ENCODE peak calls at places on chromosomes 6 and 20, in five cellular contexts. Z is iris pigment epithelial cell, K is COR-L47, F is GM13977, H is activated B cell treated with CpG ODN at 0.5 μM for 24 hours. C is an unnamed sample.

GRCh38 chr6:125647391-125647790 is 102.0 kb upstream of the HEY2 start:
- DNase-seq in Z (no peak), K (no peak), F (no peak), H (no peak), C (no peak)

GRCh38 chr6:141467041-141467440 is 665.7 kb upstream of the GJE1 start:
- DNase-seq in K (no peak), F (no peak), H (no peak), Z (no peak), C (no peak)

GRCh38 chr20:35739294-35740163 is 2.5 kb downstream of the RBM39 start:
- DNase-seq in H (no peak), F (no peak), K (peak), Z (peak), C (peak)

GRCh38 chr6:24323632-24324337 is 34.1 kb downstream of the DCDC2 start:
- DNase-seq in Z (peak), K (no peak), H (no peak), F (no peak), C (peak)

GRCh38 chr20:47957135-47957534 is 171.9 kb upstream of the SULF2 start:
- DNase-seq in Z (no peak), F (no peak), H (no peak), K (no peak), C (no peak)

GRCh38 chr6:17714879-17715860 is 8.4 kb upstream of the NUP153 start:
- DNase-seq in Z (peak), F (peak), K (no peak), H (no peak), C (peak)

GRCh38 chr6:70166088-70166958 is 136.6 kb downstream of the COL9A1 start:
- DNase-seq in F (peak), H (no peak), K (peak), Z (peak), C (peak)

GRCh38 chr6:38105066-38105465 is 285.5 kb downstream of the ZFAND3 start:
- DNase-seq in Z (no peak), K (no peak), F (no peak), H (no peak), C (no peak)

GRCh38 chr6:35716798-35717197 is 20.0 kb upstream of the ARMC12 start:
- DNase-seq in H (no peak), F (no peak), Z (no peak), K (no peak), C (no peak)

GRCh38 chr6:81816387-81816786 is 63.9 kb upstream of the TENT5A start:
- DNase-seq in K (no peak), H (no peak), F (no peak), Z (no peak), C (peak)

GRCh38 chr6:101926149-101926925 is 532.8 kb downstream of the GRIK2 start:
- DNase-seq in F (no peak), K (no peak), H (no peak), Z (no peak), C (no peak)

GRCh38 chr6:96761794-96762193 is 75.5 kb downstream of the GPR63 start:
- DNase-seq in K (no peak), H (no peak), Z (no peak), F (no peak), C (no peak)

GRCh38 chr6:111478749-111479148 is 4.3 kb downstream of the REV3L start:
- DNase-seq in H (no peak), K (peak), Z (peak), F (peak), C (peak)

GRCh38 chr6:150238294-150238693 is 95.5 kb downstream of the PPP1R14C start:
- DNase-seq in H (no peak), F (no peak), Z (no peak), K (no peak), C (peak)

GRCh38 chr6:9408718-9409117 is 973.4 kb upstream of the SLC35B3 start:
- DNase-seq in Z (no peak), K (no peak), F (no peak), H (no peak), C (peak)

GRCh38 chr20:19387251-19387650 is 174.8 kb downstream of the SLC24A3 start:
- DNase-seq in F (no peak), K (no peak), H (no peak), Z (no peak), C (no peak)

GRCh38 chr20:32585519-32586127 is 490 bp upstream of the NOL4L start:
- DNase-seq in Z (no peak), F (peak), K (no peak), H (no peak), C (no peak)

GRCh38 chr20:40218296-40218955 is 470.6 kb downstream of the MAFB start:
- DNase-seq in Z (no peak), K (no peak), H (no peak), F (no peak), C (no peak)

GRCh38 chr20:50192364-50193168 is 1.9 kb downstream of the CEBPB start:
- DNase-seq in K (peak), Z (peak), F (peak), H (peak), C (peak)

GRCh38 chr6:110664933-110665332 is 150.3 kb downstream of the CDK19 start:
- DNase-seq in Z (peak), K (no peak), F (peak), H (no peak), C (peak)

GRCh38 chr6:23140879-23141278 is 571.5 kb downstream of the HDGFL1 start:
- DNase-seq in F (no peak), H (no peak), K (no peak), Z (no peak), C (no peak)

GRCh38 chr6:166664135-166664534 is 37.1 kb upstream of the RPS6KA2 start:
- DNase-seq in F (no peak), H (no peak), K (no peak), Z (no peak), C (no peak)

GRCh38 chr6:166559211-166559610 is 27.3 kb downstream of the RAMACL start:
- DNase-seq in K (no peak), Z (peak), F (no peak), H (no peak), C (peak)

GRCh38 chr6:7050911-7051779 is 56.6 kb upstream of the RREB1 start:
- DNase-seq in K (no peak), F (peak), H (no peak), Z (peak), C (peak)

GRCh38 chr6:56713285-56713684 is 70.6 kb upstream of the DST start:
- DNase-seq in F (no peak), H (no peak), K (no peak), Z (peak), C (peak)

GRCh38 chr6:75145976-75146375 is 59.9 kb downstream of the COL12A1 start:
- DNase-seq in Z (no peak), K (no peak), F (no peak), H (no peak), C (no peak)

GRCh38 chr6:160081398-160081797 is 40.2 kb upstream of the SLC22A1 start:
- DNase-seq in H (no peak), K (no peak), Z (no peak), F (no peak), C (no peak)

GRCh38 chr6:31576897-31577341 is 1.6 kb downstream of the TNF start:
- DNase-seq in Z (no peak), K (no peak), H (no peak), F (no peak), C (no peak)

GRCh38 chr20:62316331-62317166 is 13.8 kb downstream of the ADRM1 start:
- DNase-seq in F (no peak), H (no peak), K (no peak), Z (no peak), C (no peak)

GRCh38 chr6:112690497-112691202 is 343.5 kb downstream of the RFPL4B start:
- DNase-seq in H (no peak), F (no peak), Z (peak), K (peak), C (peak)

GRCh38 chr20:63061701-63062100 is 54.9 kb upstream of the BHLHE23 start:
- DNase-seq in Z (no peak), K (no peak), H (no peak), F (no peak), C (no peak)

GRCh38 chr20:32970973-32971300 is 33.3 kb downstream of the SUN5 start:
- DNase-seq in K (no peak), Z (no peak), F (no peak), H (no peak), C (no peak)

GRCh38 chr6:41347349-41348050 is 12.1 kb downstream of the NCR2 start:
- DNase-seq in K (no peak), F (no peak), Z (peak), H (no peak), C (no peak)

GRCh38 chr6:33549196-33549595 is 30.9 kb downstream of the BAK1 start:
- DNase-seq in Z (no peak), H (no peak), K (no peak), F (no peak), C (no peak)

GRCh38 chr6:41428995-41429417 is 93.6 kb downstream of the NCR2 start:
- DNase-seq in K (no peak), Z (peak), H (no peak), F (no peak), C (peak)

GRCh38 chr6:18307006-18307405 is 42.7 kb upstream of the DEK start:
- DNase-seq in F (no peak), Z (peak), K (no peak), H (no peak), C (peak)

GRCh38 chr6:79416931-79417330 is 120.3 kb downstream of the LCA5 start:
- DNase-seq in K (no peak), H (no peak), Z (no peak), F (no peak), C (no peak)

GRCh38 chr20:56244259-56244658 is 4.3 kb upstream of the MC3R start:
- DNase-seq in H (no peak), Z (no peak), K (no peak), F (no peak), C (no peak)

GRCh38 chr6:7998103-7998725 is 66.0 kb downstream of the BLOC1S5 start:
- DNase-seq in F (no peak), H (no peak), Z (peak), K (no peak), C (peak)

GRCh38 chr6:150511313-150511712 is 88.4 kb upstream of the PLEKHG1 start:
- DNase-seq in F (no peak), K (no peak), Z (no peak), H (no peak), C (no peak)